ENCODE peak calls at places on chromosomes 7 and 10, in four cellular contexts. G, T, M and J are unnamed samples.

GRCh38 chr10:24503627-24504320 is 219.9 kb downstream of the ARHGAP21 start:
- DNase-seq in G (peak; percentile 36), T (no peak), M (peak; percentile 59), J (peak; percentile 29)

GRCh38 chr7:7103343-7104313 is 78.7 kb upstream of the C1GALT1 start:
- DNase-seq in G (peak; percentile 7), T (no peak), M (peak; percentile 85), J (peak; percentile 21)

GRCh38 chr10:8052344-8052969 is 2.0 kb upstream of the GATA3 start:
- DNase-seq in G (no peak), T (no peak), M (no peak), J (no peak)

GRCh38 chr10:69806266-69806665 is 4.6 kb downstream of the COL13A1 start:
- DNase-seq in G (no peak), T (no peak), M (no peak), J (no peak)

GRCh38 chr10:114239117-114239993 is at the start of gene VWA2:
- DNase-seq in G (no peak), T (peak; percentile 47), M (no peak), J (no peak)

GRCh38 chr7:46490406-46490805 is 569.3 kb upstream of the IGFBP3 start:
- DNase-seq in G (no peak), T (no peak), M (no peak), J (no peak)

GRCh38 chr10:37067576-37067975 is 57.8 kb upstream of the ANKRD30A start:
- DNase-seq in G (no peak), T (no peak), M (no peak), J (no peak)

GRCh38 chr7:73308074-73308664 is 457 bp downstream of the NSUN5 start:
- DNase-seq in G (no peak), T (no peak), M (peak; percentile 8), J (no peak)

GRCh38 chr10:86962981-86963310 is 4.5 kb downstream of the SNCG start:
- DNase-seq in G (no peak), T (no peak), M (no peak), J (no peak)

GRCh38 chr10:5698062-5698461 is 13.4 kb downstream of the TASOR2 start:
- DNase-seq in G (no peak), T (no peak), M (no peak), J (no peak)
- H3K4me3 ChIP-seq in G (no peak overlapping the region), T (no peak overlapping the region), M (no peak overlapping the region), J (no peak overlapping the region)

DNA sequence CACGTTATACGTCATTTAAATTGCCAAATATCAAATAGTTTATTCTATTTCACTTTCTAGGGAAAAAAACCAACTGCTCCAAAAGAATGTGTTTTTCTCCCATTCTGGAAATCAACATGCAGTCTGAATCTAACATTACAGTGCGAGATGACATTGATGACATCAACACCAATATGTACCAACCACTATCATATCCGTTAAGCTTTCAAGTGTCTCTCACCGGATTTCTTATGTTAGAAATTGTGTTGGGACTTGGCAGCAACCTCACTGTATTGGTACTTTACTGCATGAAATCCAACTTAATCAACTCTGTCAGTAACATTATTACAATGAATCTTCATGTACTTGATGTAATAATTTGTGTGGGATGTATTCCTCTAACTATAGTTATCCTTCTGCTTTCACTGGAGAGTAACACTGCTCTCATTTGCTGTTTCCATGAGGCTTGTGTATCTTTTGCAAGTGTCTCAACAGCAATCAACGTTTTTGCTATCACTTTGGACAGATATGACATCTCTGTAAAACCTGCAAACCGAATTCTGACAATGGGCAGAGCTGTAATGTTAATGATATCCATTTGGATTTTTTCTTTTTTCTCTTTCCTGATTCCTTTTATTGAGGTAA is 4.2 kb downstream of the GPR22 start:
- DNase-seq in G (no peak), T (no peak), M (no peak), J (no peak)
- H3K4me3 ChIP-seq in G (no peak overlapping the region), T (peak overlapping the region; percentile 26), M (no peak overlapping the region), J (no peak overlapping the region)

GRCh38 chr10:119412831-119413737 is 129.4 kb downstream of the RGS10 start:
- DNase-seq in G (no peak), T (no peak), M (peak; percentile 40), J (no peak)
- H3K4me3 ChIP-seq in G (no peak overlapping the region), T (no peak overlapping the region), M (no peak overlapping the region), J (no peak overlapping the region)

GRCh38 chr7:149021725-149022062 is 6.6 kb downstream of the PDIA4 start:
- DNase-seq in G (no peak), T (no peak), M (no peak), J (no peak)

GRCh38 chr7:149020483-149020882 is 7.8 kb downstream of the PDIA4 start:
- DNase-seq in G (no peak), T (no peak), M (no peak), J (no peak)

GRCh38 chr7:149027055-149027454 is 1.2 kb downstream of the PDIA4 start:
- DNase-seq in G (no peak), T (no peak), M (no peak), J (peak; percentile 39)

GRCh38 chr7:149022961-149023360 is 5.3 kb downstream of the PDIA4 start:
- DNase-seq in G (no peak), T (no peak), M (no peak), J (no peak)

DNA sequence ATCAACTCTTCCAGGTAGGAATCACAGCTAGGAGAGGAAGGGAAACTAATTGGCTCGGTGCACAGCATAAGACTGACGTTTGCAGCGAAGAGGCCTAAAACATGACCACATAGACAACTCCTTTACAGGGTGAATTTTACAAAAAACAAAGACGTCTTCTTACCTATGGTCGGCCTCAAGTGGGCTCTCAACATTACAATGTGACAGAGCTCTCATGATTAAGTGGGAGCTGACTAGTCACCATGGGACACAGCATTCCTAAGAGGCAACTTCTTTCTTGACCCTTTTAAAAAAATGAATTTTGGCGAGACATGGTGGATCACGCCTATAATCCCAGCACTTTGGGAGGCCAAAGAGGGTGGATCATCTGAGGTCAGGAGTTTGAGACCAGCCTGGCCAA is 4.6 kb downstream of the PDIA4 start:
- DNase-seq in G (no peak), T (no peak), M (no peak), J (no peak)
- H3K4me3 ChIP-seq in G (peak overlapping the region; percentile 10), T (no peak overlapping the region), M (no peak overlapping the region), J (peak overlapping the region; percentile 15)

GRCh38 chr7:23256731-23257130 is 10.2 kb downstream of the GPNMB start:
- DNase-seq in G (no peak), T (no peak), M (no peak), J (no peak)
- H3K4me3 ChIP-seq in G (no peak overlapping the region), T (no peak overlapping the region), M (no peak overlapping the region), J (no peak overlapping the region)

DNA sequence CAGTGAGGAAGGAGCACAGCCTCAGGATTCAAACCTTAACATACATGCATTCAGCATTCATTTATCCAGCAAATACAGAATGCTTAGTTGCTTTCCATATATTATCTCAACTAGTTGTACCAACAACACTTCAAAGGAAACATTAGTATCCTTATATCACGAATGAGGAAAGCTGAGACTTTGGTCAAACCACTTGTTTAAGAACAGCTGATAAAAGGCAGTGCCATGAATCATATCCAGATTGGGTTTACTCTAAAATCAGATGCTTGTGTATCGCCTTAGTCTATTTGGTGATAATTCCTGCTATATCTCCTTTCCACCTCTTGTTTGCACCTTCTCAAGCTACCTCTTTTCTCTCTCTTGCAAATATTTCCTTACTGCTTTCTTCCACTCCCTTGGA is 1.8 kb upstream of the CPED1 start:
- DNase-seq in G (no peak), T (no peak), M (no peak), J (no peak)
- H3K4me3 ChIP-seq in G (no peak overlapping the region), T (no peak overlapping the region), M (no peak overlapping the region), J (no peak overlapping the region)